ENCODE peak calls at places on chromosomes 6 and 20, in four cellular contexts. Y is spleen, Q is GM12878, N is BE2C. K is an unnamed sample. For H3K4me1, the result is how much of the 10 kb centered on the place peaks cover.

GRCh38 chr6:2695464-2696095 is 55.1 kb downstream of the MYLK4 start:
- DNase-seq in Y (no peak), Q (no peak), N (no peak), K (no peak)

GRCh38 chr20:9617940-9618339 is 103.5 kb downstream of the LAMP5 start:
- DNase-seq in Y (no peak), N (peak), Q (no peak), K (no peak)

GRCh38 chr6:75143186-75143585 is 62.7 kb downstream of the COL12A1 start:
- DNase-seq in Y (no peak), N (no peak), Q (no peak), K (no peak)

GRCh38 chr20:35012227-35013069 is 56.8 kb downstream of the MYH7B start:
- DNase-seq in Q (no peak), N (no peak), Y (no peak), K (no peak)

GRCh38 chr6:143333749-143334520 is 116.6 kb downstream of the ADAT2 start:
- DNase-seq in N (no peak), Y (no peak), Q (no peak), K (no peak)

GRCh38 chr6:85135376-85136094 is 314.3 kb upstream of the NT5E start:
- DNase-seq in Q (no peak), N (no peak), Y (no peak), K (no peak)

GRCh38 chr6:84411060-84411629 is 183.7 kb upstream of the CEP162 start:
- DNase-seq in Q (no peak), N (no peak), Y (no peak), K (no peak)

GRCh38 chr6:94074764-94075163 is 655.4 kb upstream of the EPHA7 start:
- DNase-seq in Q (no peak), Y (no peak), N (no peak), K (no peak)

GRCh38 chr6:101386982-101387381 is 6.5 kb upstream of the GRIK2 start:
- DNase-seq in Q (no peak), N (no peak), Y (no peak), K (no peak)

GRCh38 chr6:170293411-170293844 is 2.5 kb upstream of the DLL1 start:
- DNase-seq in Q (no peak), N (no peak), Y (no peak), K (no peak)

GRCh38 chr20:37706298-37706697 is 12.5 kb downstream of the CTNNBL1 start:
- DNase-seq in Y (no peak), N (no peak), Q (no peak), K (no peak)

GRCh38 chr6:166619912-166620311 is 7.1 kb downstream of the RPS6KA2 start:
- DNase-seq in Q (no peak), N (no peak), Y (no peak), K (peak)

GRCh38 chr6:106448000-106448426 is 87.5 kb downstream of the CRYBG1 start:
- DNase-seq in Y (peak), N (no peak), Q (peak), K (peak)

GRCh38 chr6:28568515-28569108 is 42.9 kb downstream of the GPX5 start:
- DNase-seq in Y (no peak), N (no peak), Q (no peak), K (no peak)

GRCh38 chr6:25583099-25583498 is 68.9 kb upstream of the SCGN start:
- DNase-seq in Q (no peak), N (no peak), Y (no peak), K (no peak)

GRCh38 chr6:6834356-6835342 is 246.1 kb downstream of the LY86 start:
- DNase-seq in N (peak), Y (no peak), Q (no peak), K (no peak)

GRCh38 chr6:11710968-11711643 is 67.5 kb downstream of the ADTRP start:
- DNase-seq in Y (no peak), N (no peak), Q (no peak), K (no peak)

GRCh38 chr20:48397689-48398005 is 430.2 kb downstream of the PREX1 start:
- DNase-seq in Q (no peak), Y (no peak), N (peak), K (no peak)

DNA sequence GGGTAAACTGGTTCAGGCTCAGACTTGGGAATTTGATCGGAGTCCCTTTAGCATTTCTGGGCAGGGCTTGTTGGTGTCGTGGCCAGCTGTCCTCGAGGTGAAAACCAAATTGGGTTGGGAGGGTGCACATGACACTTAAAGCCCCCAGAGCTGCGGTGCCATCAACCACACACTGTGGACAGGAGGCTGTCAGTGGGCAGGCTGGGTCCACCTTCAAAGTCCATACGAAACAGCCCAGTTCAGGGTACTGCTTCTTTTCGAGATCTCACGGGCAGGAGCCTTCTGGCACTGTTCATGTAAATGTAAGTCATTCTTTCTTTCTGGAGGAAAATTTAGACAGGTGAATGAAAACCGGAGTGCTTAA is 7.0 kb downstream of the SYNJ2 start:
- DNase-seq in N (no peak), Y (peak), Q (no peak), K (no peak)
- H3K4me1 ChIP-seq in N (under half), Y (under half), Q (under half), K (under half)

DNA sequence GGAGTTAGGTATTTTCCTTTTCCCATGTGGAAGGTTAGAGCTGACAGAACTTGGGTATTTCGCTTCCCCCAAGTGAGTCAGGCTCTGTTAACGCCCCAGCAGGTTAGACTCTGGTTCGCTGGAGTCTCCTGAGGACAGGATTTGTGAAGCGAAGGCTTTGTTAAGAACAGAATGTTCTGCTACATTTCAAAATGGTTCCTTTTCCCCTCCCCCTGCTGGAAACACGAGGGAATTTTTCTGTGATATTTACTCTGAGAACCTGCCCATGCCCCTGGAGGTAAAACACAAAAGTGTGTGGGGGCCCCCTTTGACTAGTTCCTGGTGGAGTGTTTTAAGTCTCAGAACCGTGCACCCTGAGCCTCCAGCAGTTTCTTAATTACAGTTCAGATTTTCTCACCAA is 731.4 kb upstream of the CITED2 start:
- DNase-seq in Q (no peak), Y (no peak), N (peak), K (no peak)
- TF ChIP-seq CTCF in Q (no peak), Y (no peak), N (peak), K (no peak)

GRCh38 chr6:147156218-147156617 is 48.0 kb upstream of the STXBP5 start:
- DNase-seq in Q (no peak), N (no peak), Y (no peak), K (no peak)

GRCh38 chr6:147158881-147159280 is 45.3 kb upstream of the STXBP5 start:
- DNase-seq in N (no peak), Q (no peak), Y (no peak), K (no peak)

GRCh38 chr6:147154454-147154853 is 49.8 kb upstream of the STXBP5 start:
- DNase-seq in Q (no peak), N (no peak), Y (no peak), K (no peak)

GRCh38 chr6:147157930-147158329 is 46.3 kb upstream of the STXBP5 start:
- DNase-seq in Y (no peak), N (no peak), Q (no peak), K (no peak)

GRCh38 chr6:147156799-147157382 is 47.3 kb upstream of the STXBP5 start:
- DNase-seq in N (no peak), Y (no peak), Q (no peak), K (no peak)
- H3K4me1 ChIP-seq in N (under half), Y (under half), Q (under half), K (under half)

DNA sequence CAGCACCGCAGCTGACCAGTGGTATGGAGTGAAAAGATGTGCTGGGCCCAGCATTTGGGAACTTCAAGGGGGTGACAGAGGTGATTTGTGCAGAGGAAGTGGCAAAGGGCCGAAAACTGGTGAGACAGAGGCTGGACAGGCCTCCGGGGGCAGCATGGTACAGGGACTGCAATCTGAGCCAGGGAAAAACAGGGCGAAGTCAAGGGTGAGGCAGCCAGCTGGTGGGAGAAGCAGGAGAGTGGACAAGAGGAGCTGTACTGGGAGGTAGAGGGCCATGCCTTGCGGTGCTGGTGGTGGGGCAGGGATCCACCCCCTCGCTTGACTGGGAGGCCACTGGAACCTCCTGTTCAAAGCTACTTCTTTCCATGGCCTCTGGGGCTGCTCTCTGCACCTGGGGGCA is 7.3 kb upstream of the GFRA4 start:
- DNase-seq in Q (no peak), Y (no peak), N (no peak), K (no peak)
- TF ChIP-seq CTCF in Q (no peak), Y (no peak), N (no peak), K (no peak)

DNA sequence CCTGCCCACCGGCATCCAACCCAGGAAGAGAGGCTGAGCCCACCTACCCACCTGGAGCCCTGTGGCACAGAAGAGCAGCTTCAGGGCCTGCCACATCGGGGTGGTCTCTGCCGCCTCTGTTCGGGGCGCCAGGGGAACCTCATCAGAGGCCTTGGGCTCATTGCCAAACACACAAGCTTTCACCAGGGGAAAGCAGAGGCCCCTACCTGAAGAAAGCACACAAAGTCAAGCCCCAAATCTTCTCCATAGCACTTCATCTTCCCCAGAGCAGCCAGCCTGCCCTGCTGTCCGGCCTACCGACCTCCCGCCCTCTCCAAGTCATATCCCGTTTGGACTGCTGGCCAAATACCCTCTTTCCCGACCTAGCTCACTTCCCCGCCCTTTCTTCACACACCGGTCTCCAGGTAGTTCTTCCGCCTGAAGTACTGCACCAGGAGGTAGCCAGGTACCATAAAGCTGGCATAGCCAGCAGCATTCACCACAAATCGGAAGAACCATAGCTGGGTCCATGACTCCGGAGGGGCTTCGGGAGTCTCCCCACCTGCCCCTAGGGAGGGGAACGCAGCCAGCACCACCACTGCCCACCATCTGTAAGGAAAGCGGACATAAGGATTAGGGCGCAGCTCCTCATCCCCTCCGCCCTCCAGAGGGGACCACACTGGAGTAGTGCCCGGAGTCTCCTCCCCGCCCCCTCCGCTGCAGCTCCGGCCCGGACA is 879 bp downstream of the SLC35B2 start:
- DNase-seq in N (no peak), Q (no peak), Y (peak), K (no peak)
- H3K4me1 ChIP-seq in N (under half), Q (half or more), Y (half or more), K (under half)

GRCh38 chr6:71446084-71446869 is 157.7 kb downstream of the OGFRL1 start:
- DNase-seq in Q (peak), Y (no peak), N (no peak), K (no peak)

DNA sequence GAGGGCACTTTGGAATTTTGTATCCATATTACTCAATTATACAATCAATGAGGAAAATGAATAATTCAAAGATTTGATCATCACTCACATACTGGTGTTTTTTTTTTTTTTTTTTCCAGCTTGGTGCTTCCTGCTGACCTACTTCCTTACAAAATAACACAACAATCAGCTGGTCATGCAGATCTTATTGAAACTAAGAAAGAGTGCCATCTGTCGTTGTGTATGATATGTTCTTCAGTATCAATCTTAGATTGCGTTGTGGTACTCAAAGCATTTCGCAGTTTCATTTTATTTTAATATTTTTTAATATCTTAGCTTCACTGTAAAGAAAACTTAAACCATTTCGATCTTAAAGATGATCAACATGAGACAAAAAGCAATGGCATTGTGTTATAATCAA is 155.6 kb downstream of the OGFRL1 start:
- DNase-seq in Q (no peak), N (no peak), Y (no peak), K (no peak)
- TF ChIP-seq CTCF in Q (no peak), N (no peak), Y (no peak), K (no peak)

GRCh38 chr6:135655055-135655454 is 157.5 kb upstream of the AHI1 start:
- DNase-seq in Q (no peak), N (no peak), Y (no peak), K (no peak)
- H3K4me1 ChIP-seq in Q (under half), N (under half), Y (under half), K (under half)